ENCODE peak calls at places on chromosome 11, in eight cellular contexts. P, I, S, T, D, J, X and M are unnamed samples.

GRCh38 chr11:123137496-123138270 is 57.4 kb downstream of the CLMP start:
- DNase-seq in P (no peak), I (peak), S (peak), T (no peak), D (peak), J (no peak), X (no peak), M (peak)

GRCh38 chr11:106961048-106961447 is 57.2 kb downstream of the GUCY1A2 start:
- DNase-seq in P (no peak), I (no peak), S (no peak), T (no peak), D (no peak), J (no peak), X (no peak), M (no peak)

GRCh38 chr11:394034-394857 is at the start of gene PKP3:
- DNase-seq in P (no peak), I (no peak), S (peak), T (peak), D (no peak), J (no peak), X (peak), M (no peak)

GRCh38 chr11:69303427-69303826 is 9.5 kb downstream of the MYEOV start:
- DNase-seq in P (no peak), I (no peak), S (no peak), T (no peak), D (no peak), J (no peak), X (no peak), M (no peak)

GRCh38 chr11:45193695-45194094 is 47.3 kb downstream of the PRDM11 start:
- DNase-seq in P (no peak), I (peak), S (peak), T (no peak), D (no peak), J (no peak), X (no peak), M (no peak)

GRCh38 chr11:24496728-24497396 is at the start of gene LUZP2:
- DNase-seq in P (no peak), I (no peak), S (peak), T (no peak), D (peak), J (no peak), X (no peak), M (no peak)

GRCh38 chr11:22510741-22511140 is 114.9 kb downstream of the FANCF start:
- DNase-seq in P (no peak), I (no peak), S (no peak), T (peak), D (no peak), J (no peak), X (peak), M (no peak)

GRCh38 chr11:75562836-75563484 is 907 bp downstream of the SERPINH1 start:
- DNase-seq in P (no peak), I (no peak), S (peak), T (no peak), D (no peak), J (no peak), X (peak), M (no peak)

GRCh38 chr11:100963375-100963774 is 166.2 kb downstream of the PGR start:
- DNase-seq in P (no peak), I (no peak), S (no peak), T (no peak), D (no peak), J (no peak), X (no peak), M (no peak)

GRCh38 chr11:111730871-111731591 is 35.2 kb downstream of the PPP2R1B start:
- DNase-seq in P (no peak), I (peak), S (peak), T (no peak), D (no peak), J (no peak), X (peak), M (no peak)

GRCh38 chr11:68038718-68039525 is at the start of gene TCIRG1:
- DNase-seq in P (peak), I (peak), S (peak), T (peak), D (no peak), J (peak), X (peak), M (no peak)

GRCh38 chr11:30451642-30452041 is 128.7 kb downstream of the ARL14EP start:
- DNase-seq in P (no peak), I (no peak), S (no peak), T (no peak), D (no peak), J (no peak), X (no peak), M (no peak)

GRCh38 chr11:77617892-77618291 is 19.7 kb downstream of the CLNS1A start:
- DNase-seq in P (no peak), I (no peak), S (no peak), T (no peak), D (no peak), J (no peak), X (no peak), M (peak)

GRCh38 chr11:116986521-116987105 is 111.6 kb downstream of the SIK3 start:
- DNase-seq in P (no peak), I (no peak), S (no peak), T (peak), D (no peak), J (no peak), X (peak), M (peak)

GRCh38 chr11:36699271-36699670 is 101.2 kb upstream of the RAG2 start:
- DNase-seq in P (no peak), I (no peak), S (no peak), T (no peak), D (no peak), J (no peak), X (peak), M (no peak)

GRCh38 chr11:85815186-85815911 is 4.4 kb upstream of the SYTL2 start:
- DNase-seq in P (no peak), I (no peak), S (no peak), T (no peak), D (no peak), J (no peak), X (peak), M (no peak)

GRCh38 chr11:34252651-34253050 is 105.2 kb downstream of the ABTB2 start:
- DNase-seq in P (no peak), I (no peak), S (no peak), T (no peak), D (no peak), J (no peak), X (no peak), M (no peak)

GRCh38 chr11:109851780-109852390 is 241.3 kb upstream of the ZC3H12C start:
- DNase-seq in P (no peak), I (no peak), S (no peak), T (no peak), D (no peak), J (no peak), X (no peak), M (no peak)

GRCh38 chr11:1303973-1304372 is 5.5 kb downstream of the TOLLIP start:
- DNase-seq in P (no peak), I (peak), S (peak), T (no peak), D (no peak), J (no peak), X (no peak), M (no peak)

GRCh38 chr11:44950036-44950624 is 553 bp downstream of the TP53I11 start:
- DNase-seq in P (peak), I (no peak), S (peak), T (no peak), D (peak), J (peak), X (no peak), M (no peak)

GRCh38 chr11:123640677-123641494 is 13.5 kb downstream of the SCN3B start:
- DNase-seq in P (peak), I (no peak), S (peak), T (no peak), D (no peak), J (peak), X (peak), M (no peak)

GRCh38 chr11:57321996-57322880 is 2.5 kb downstream of the TNKS1BP1 start:
- DNase-seq in P (no peak), I (peak), S (peak), T (no peak), D (peak), J (no peak), X (peak), M (peak)

GRCh38 chr11:119726585-119727522 is 2.1 kb downstream of the NECTIN1 start:
- DNase-seq in P (no peak), I (no peak), S (no peak), T (no peak), D (no peak), J (no peak), X (no peak), M (no peak)

GRCh38 chr11:818396-819128 is at the start of gene PNPLA2:
- DNase-seq in P (no peak), I (no peak), S (peak), T (no peak), D (no peak), J (no peak), X (no peak), M (no peak)

GRCh38 chr11:78432956-78433355 is 15.3 kb upstream of the GAB2 start:
- DNase-seq in P (no peak), I (no peak), S (no peak), T (no peak), D (no peak), J (no peak), X (no peak), M (no peak)

GRCh38 chr11:47923667-47924066 is 56.7 kb upstream of the PTPRJ start:
- DNase-seq in P (no peak), I (peak), S (peak), T (no peak), D (no peak), J (no peak), X (no peak), M (no peak)

GRCh38 chr11:94325681-94326080 is 21.3 kb downstream of the IZUMO1R start:
- DNase-seq in P (peak), I (no peak), S (no peak), T (no peak), D (no peak), J (peak), X (peak), M (no peak)

GRCh38 chr11:130068546-130068985 is 1.1 kb upstream of the APLP2 start:
- DNase-seq in P (no peak), I (no peak), S (no peak), T (no peak), D (no peak), J (no peak), X (no peak), M (no peak)

GRCh38 chr11:103317118-103317517 is 207.9 kb downstream of the DYNC2H1 start:
- DNase-seq in P (no peak), I (no peak), S (no peak), T (no peak), D (no peak), J (no peak), X (no peak), M (no peak)